ENCODE peak calls at places on chromosomes 12 and 14, in five cellular contexts. One of them, this sample, is unnamed.

GRCh38 chr14:105283899-105284298 is 16.9 kb downstream of the BRF1 start:
- DNase-seq in GM23338: no peak
- DNase-seq in HepG2: no peak
- DNase-seq in GM12878: no peak
- DNase-seq in K562: no peak
- DNase-seq in this sample: no peak

GRCh38 chr14:83071888-83072501 is 1538.3 kb upstream of the SEL1L start:
- DNase-seq in GM23338: peak
- DNase-seq in HepG2: peak
- DNase-seq in GM12878: peak
- DNase-seq in K562: no peak
- DNase-seq in this sample: no peak

GRCh38 chr14:39395555-39396254 is 36.5 kb downstream of the FBXO33 start:
- DNase-seq in GM23338: no peak
- DNase-seq in HepG2: no peak
- DNase-seq in GM12878: no peak
- DNase-seq in K562: peak
- DNase-seq in this sample: no peak

GRCh38 chr14:101441710-101442109 is 119.6 kb upstream of the DIO3 start:
- DNase-seq in GM23338: no peak
- DNase-seq in HepG2: no peak
- DNase-seq in GM12878: no peak
- DNase-seq in K562: no peak
- DNase-seq in this sample: no peak

GRCh38 chr14:67949771-67950170 is 130.2 kb downstream of the RAD51B start:
- DNase-seq in GM23338: no peak
- DNase-seq in HepG2: no peak
- DNase-seq in GM12878: no peak
- DNase-seq in K562: no peak
- DNase-seq in this sample: no peak

GRCh38 chr14:32076278-32077080 is 625 bp upstream of the ARHGAP5 start:
- DNase-seq in GM23338: peak
- DNase-seq in HepG2: peak
- DNase-seq in GM12878: peak
- DNase-seq in K562: peak
- DNase-seq in this sample: peak

GRCh38 chr12:79083181-79083580 is 218.6 kb downstream of the SYT1 start:
- DNase-seq in GM23338: peak
- DNase-seq in HepG2: no peak
- DNase-seq in GM12878: no peak
- DNase-seq in K562: no peak
- DNase-seq in this sample: no peak

GRCh38 chr12:95611676-95612309 is 60.5 kb upstream of the USP44 start:
- DNase-seq in GM23338: peak
- DNase-seq in HepG2: peak
- DNase-seq in GM12878: no peak
- DNase-seq in K562: no peak
- DNase-seq in this sample: peak

GRCh38 chr14:61555056-61555838 is 140.1 kb upstream of the HIF1A start:
- DNase-seq in GM23338: no peak
- DNase-seq in HepG2: no peak
- DNase-seq in GM12878: no peak
- DNase-seq in K562: no peak
- DNase-seq in this sample: no peak

GRCh38 chr12:1611775-1612174 is 17.3 kb upstream of the WNT5B start:
- DNase-seq in GM23338: no peak
- DNase-seq in HepG2: no peak
- DNase-seq in GM12878: no peak
- DNase-seq in K562: no peak
- DNase-seq in this sample: no peak

GRCh38 chr12:23504641-23505399 is 444.6 kb downstream of the SOX5 start:
- DNase-seq in GM23338: peak
- DNase-seq in HepG2: no peak
- DNase-seq in GM12878: no peak
- DNase-seq in K562: no peak
- DNase-seq in this sample: no peak

GRCh38 chr12:6925543-6926279 is 2.0 kb upstream of the ATN1 start:
- DNase-seq in GM23338: peak
- DNase-seq in HepG2: no peak
- DNase-seq in GM12878: no peak
- DNase-seq in K562: no peak
- DNase-seq in this sample: peak

GRCh38 chr12:69330475-69331473 is 17.4 kb upstream of the LYZ start:
- DNase-seq in GM23338: peak
- DNase-seq in HepG2: no peak
- DNase-seq in GM12878: no peak
- DNase-seq in K562: peak
- DNase-seq in this sample: no peak

GRCh38 chr14:95147597-95147996 is 9.7 kb downstream of the DICER1 start:
- DNase-seq in GM23338: no peak
- DNase-seq in HepG2: no peak
- DNase-seq in GM12878: no peak
- DNase-seq in K562: no peak
- DNase-seq in this sample: no peak
- TF ChIP-seq REST in GM23338: no peak
- TF ChIP-seq REST in HepG2: no peak
- TF ChIP-seq REST in GM12878: no peak
- TF ChIP-seq REST in K562: no peak
- TF ChIP-seq REST in this sample: no peak

GRCh38 chr12:102959391-102959790 is 1.9 kb downstream of the ASCL1 start:
- DNase-seq in GM23338: no peak
- DNase-seq in HepG2: no peak
- DNase-seq in GM12878: no peak
- DNase-seq in K562: no peak
- DNase-seq in this sample: no peak
- TF ChIP-seq EZH2 in GM23338: peak
- TF ChIP-seq EZH2 in HepG2: no peak
- TF ChIP-seq EZH2 in GM12878: no peak
- TF ChIP-seq EZH2 in K562: no peak
- TF ChIP-seq EZH2 in this sample: no peak

GRCh38 chr14:30573203-30573814 is 14.4 kb downstream of the G2E3 start:
- DNase-seq in GM23338: no peak
- DNase-seq in HepG2: no peak
- DNase-seq in GM12878: no peak
- DNase-seq in K562: no peak
- DNase-seq in this sample: no peak
- TF ChIP-seq REST in GM23338: no peak
- TF ChIP-seq REST in HepG2: no peak
- TF ChIP-seq REST in GM12878: no peak
- TF ChIP-seq REST in K562: no peak
- TF ChIP-seq REST in this sample: no peak

GRCh38 chr12:20370001-20370381 is 1.7 kb downstream of the PDE3A start:
- DNase-seq in GM23338: peak
- DNase-seq in HepG2: no peak
- DNase-seq in GM12878: no peak
- DNase-seq in K562: no peak
- DNase-seq in this sample: no peak
- TF ChIP-seq EZH2 in GM23338: no peak
- TF ChIP-seq EZH2 in HepG2: no peak
- TF ChIP-seq EZH2 in GM12878: no peak
- TF ChIP-seq EZH2 in K562: no peak
- TF ChIP-seq EZH2 in this sample: no peak

This sample was measured in HCT116.